ENCODE peak calls at places on chromosomes 13 and 19, in four cellular contexts. B, W, Z and V are unnamed samples.
A peak's percentile ranks its signal among the peaks of the same experiment; 100 is the strongest.

GRCh38 chr19:14023404-14024235 is 4.3 kb upstream of the RLN3 start:
- DNase-seq in Z (no peak), B (no peak), W (peak; percentile 82), V (no peak)

GRCh38 chr13:72692884-72693514 is 34.4 kb downstream of the MZT1 start:
- DNase-seq in W (no peak), Z (no peak), B (no peak), V (no peak)

GRCh38 chr19:34429553-34429952 is 1.4 kb downstream of the UBA2 start:
- DNase-seq in B (no peak), W (no peak), Z (no peak), V (no peak)

GRCh38 chr19:47296036-47296435 is 13.6 kb upstream of the C5AR1 start:
- DNase-seq in W (peak; percentile 82), Z (peak; percentile 65), B (peak; percentile 61), V (peak; percentile 68)

GRCh38 chr19:51354103-51354741 is 12.0 kb downstream of the ETFB start:
- DNase-seq in W (no peak), B (no peak), Z (no peak), V (no peak)

GRCh38 chr13:98466634-98467236 is 110.2 kb downstream of the STK24 start:
- DNase-seq in B (no peak), W (no peak), Z (peak; percentile 38), V (no peak)

GRCh38 chr19:44846455-44847143 is 502 bp downstream of the NECTIN2 start:
- DNase-seq in Z (no peak), B (no peak), W (peak; percentile 75), V (no peak)

GRCh38 chr13:22000191-22000590 is 329.3 kb downstream of the FGF9 start:
- DNase-seq in B (no peak), Z (no peak), W (no peak), V (no peak)

GRCh38 chr19:32800191-32800590 is 69.4 kb downstream of the SLC7A9 start:
- DNase-seq in W (no peak), Z (no peak), B (no peak), V (no peak)

GRCh38 chr13:39875583-39875982 is 220.1 kb downstream of the COG6 start:
- DNase-seq in Z (no peak), B (no peak), W (no peak), V (no peak)

GRCh38 chr19:15154002-15154612 is 46.7 kb downstream of the NOTCH3 start:
- DNase-seq in Z (no peak), W (no peak), B (no peak), V (no peak)

GRCh38 chr19:14347999-14348889 is 33.0 kb upstream of the ADGRE5 start:
- DNase-seq in W (peak; percentile 93), B (peak; percentile 52), Z (peak; percentile 65), V (peak; percentile 54)

GRCh38 chr19:53772943-53773342 is 51.2 kb downstream of the NLRP12 start:
- DNase-seq in B (peak; percentile 14), W (no peak), Z (peak; percentile 30), V (peak; percentile 29)

GRCh38 chr19:56084835-56085536 is 36.1 kb downstream of the ZNF787 start:
- DNase-seq in Z (no peak), W (peak; percentile 59), B (no peak), V (no peak)

GRCh38 chr19:23787106-23787505 is 28.4 kb upstream of the ZNF681 start:
- DNase-seq in W (no peak), B (no peak), Z (no peak), V (no peak)

GRCh38 chr13:51833980-51834379 is 11.0 kb downstream of the TMEM272 start:
- DNase-seq in B (no peak), Z (no peak), W (no peak), V (no peak)

GRCh38 chr13:70237131-70237530 is 128.9 kb upstream of the KLHL1 start:
- DNase-seq in Z (no peak), B (no peak), W (no peak), V (no peak)

GRCh38 chr13:40780822-40781401 is 8.5 kb upstream of the SLC25A15 start:
- DNase-seq in Z (no peak), W (no peak), B (no peak), V (no peak)

GRCh38 chr19:14091885-14092462 is 1.4 kb upstream of the SAMD1 start:
- DNase-seq in B (peak; percentile 9), W (peak; percentile 88), Z (no peak), V (no peak)